ENCODE peak calls at places on chromosome 1, in five cellular contexts. Z, V, G, W and H are unnamed samples.

GRCh38 chr1:211874521-211875347 is 44.2 kb upstream of the LPGAT1 start:
- DNase-seq in Z (no peak), V (no peak), G (no peak), W (peak; percentile 36), H (no peak)

GRCh38 chr1:225681231-225681630 is 28.3 kb upstream of the ENAH start:
- DNase-seq in Z (no peak), V (no peak), G (no peak), W (no peak), H (no peak)

GRCh38 chr1:183138301-183138700 is 47.8 kb upstream of the LAMC2 start:
- DNase-seq in Z (no peak), V (no peak), G (no peak), W (no peak), H (no peak)

GRCh38 chr1:86155807-86156561 is 588 bp downstream of the COL24A1 start:
- DNase-seq in Z (peak; percentile 55), V (no peak), G (no peak), W (no peak), H (peak; percentile 16)

GRCh38 chr1:185338719-185339622 is 21.9 kb upstream of the IVNS1ABP start:
- DNase-seq in Z (no peak), V (no peak), G (peak; percentile 17), W (no peak), H (no peak)

GRCh38 chr1:216034506-216034905 is 388.7 kb downstream of the USH2A start:
- DNase-seq in Z (peak; percentile 69), V (no peak), G (no peak), W (no peak), H (no peak)

GRCh38 chr1:78401148-78401547 is 89.6 kb upstream of the PTGFR start:
- DNase-seq in Z (no peak), V (no peak), G (no peak), W (no peak), H (no peak)

GRCh38 chr1:53473463-53473862 is 14.3 kb downstream of the DMRTB1 start:
- DNase-seq in Z (no peak), V (no peak), G (no peak), W (no peak), H (no peak)

GRCh38 chr1:46483597-46483996 is 6.0 kb upstream of the DMBX1 start:
- DNase-seq in Z (no peak), V (no peak), G (no peak), W (no peak), H (no peak)

GRCh38 chr1:86706018-86706417 is 1.6 kb downstream of the SH3GLB1 start:
- DNase-seq in Z (no peak), V (no peak), G (no peak), W (no peak), H (no peak)

GRCh38 chr1:224333309-224333926 is 3.4 kb upstream of the NVL start:
- DNase-seq in Z (peak; percentile 66), V (peak; percentile 18), G (no peak), W (peak; percentile 39), H (no peak)

GRCh38 chr1:8118031-8118451 is 91.9 kb upstream of the ERRFI1 start:
- DNase-seq in Z (peak; percentile 39), V (no peak), G (no peak), W (no peak), H (no peak)

GRCh38 chr1:220198186-220199005 is 73.9 kb downstream of the RAB3GAP2 start:
- DNase-seq in Z (no peak), V (no peak), G (no peak), W (no peak), H (no peak)

GRCh38 chr1:43620956-43621355 is 29.0 kb upstream of the KDM4A start:
- DNase-seq in Z (no peak), V (no peak), G (no peak), W (no peak), H (no peak)

GRCh38 chr1:41835488-41835887 is 83.2 kb downstream of the HIVEP3 start:
- DNase-seq in Z (no peak), V (no peak), G (no peak), W (no peak), H (no peak)

GRCh38 chr1:11364170-11364569 is 91.2 kb downstream of the UBIAD1 start:
- DNase-seq in Z (no peak), V (no peak), G (no peak), W (peak; percentile 50), H (no peak)

GRCh38 chr1:87410771-87411170 is 82.1 kb downstream of the LMO4 start:
- DNase-seq in Z (no peak), V (no peak), G (no peak), W (peak; percentile 87), H (peak; percentile 54)

GRCh38 chr1:11320153-11320936 is 47.3 kb downstream of the UBIAD1 start:
- DNase-seq in Z (peak; percentile 81), V (no peak), G (peak; percentile 7), W (no peak), H (no peak)

GRCh38 chr1:25642710-25643109 is 26.1 kb downstream of the MAN1C1 start:
- DNase-seq in Z (no peak), V (no peak), G (peak; percentile 65), W (no peak), H (no peak)

GRCh38 chr1:181044449-181044966 is 10.7 kb downstream of the MR1 start:
- DNase-seq in Z (no peak), V (no peak), G (no peak), W (no peak), H (no peak)

GRCh38 chr1:177824508-177824982 is 145.3 kb downstream of the SEC16B start:
- DNase-seq in Z (no peak), V (no peak), G (no peak), W (no peak), H (no peak)

GRCh38 chr1:59917026-59917784 is 9.4 kb downstream of the CYP2J2 start:
- DNase-seq in Z (no peak), V (no peak), G (no peak), W (no peak), H (no peak)

GRCh38 chr1:228318823-228319241 is 87.8 kb downstream of the TRIM11 start:
- DNase-seq in Z (no peak), V (no peak), G (no peak), W (no peak), H (no peak)

GRCh38 chr1:95388041-95388440 is 154.0 kb downstream of the RWDD3 start:
- DNase-seq in Z (no peak), V (no peak), G (no peak), W (peak; percentile 28), H (peak; percentile 42)